ENCODE peak calls at places on chromosomes 5 and 9, in seven cellular contexts. P is H9, L is neuronal stem cell, M is mesendoderm, T is H1, Y is mesenchymal stem cell, C is trophoblast cell. Q is an unnamed sample.

GRCh38 chr5:84382363-84383295 is 2.1 kb downstream of the EDIL3 start:
- DNase-seq in M (peak), T (peak), Y (peak), L (peak), P (peak), C (peak), Q (peak)

GRCh38 chr5:73176250-73176649 is 3.3 kb downstream of the TMEM174 start:
- DNase-seq in P (no peak), L (no peak), T (no peak), Y (no peak), C (no peak), M (no peak), Q (no peak)

GRCh38 chr5:21654-22233 is 70.2 kb upstream of the PLEKHG4B start:
- DNase-seq in M (no peak), T (no peak), Y (no peak), C (no peak), L (no peak), P (no peak), Q (peak)

GRCh38 chr9:136700959-136701664 is 11.3 kb upstream of the DIPK1B start:
- DNase-seq in L (no peak), Y (no peak), P (no peak), M (no peak), T (peak), C (no peak), Q (peak)

GRCh38 chr5:59543826-59544442 is 349.6 kb downstream of the PDE4D start:
- DNase-seq in P (no peak), C (peak), T (no peak), Y (no peak), L (no peak), M (peak), Q (no peak)

GRCh38 chr5:177430146-177430951 is 3.9 kb downstream of the GRK6 start:
- DNase-seq in T (no peak), M (no peak), L (no peak), C (no peak), P (no peak), Y (no peak), Q (no peak)

GRCh38 chr9:109411818-109412352 is 86.2 kb downstream of the PTPN3 start:
- DNase-seq in P (no peak), C (peak), M (peak), L (no peak), T (no peak), Y (peak), Q (peak)

GRCh38 chr9:19000133-19000532 is 32.9 kb downstream of the SAXO1 start:
- DNase-seq in Y (no peak), C (no peak), P (no peak), L (no peak), T (no peak), M (no peak), Q (no peak)

GRCh38 chr5:73496984-73497457 is 1.2 kb upstream of the BTF3 start:
- DNase-seq in T (no peak), P (no peak), L (no peak), M (peak), Y (peak), C (peak), Q (peak)

GRCh38 chr5:43191740-43192557 is at the start of gene NIM1K:
- DNase-seq in C (peak), T (peak), Y (peak), P (peak), M (peak), L (peak), Q (peak)

GRCh38 chr5:141637266-141637692 is 482 bp downstream of the RELL2 start:
- DNase-seq in P (no peak), T (no peak), M (peak), Y (no peak), C (peak), L (peak), Q (no peak)

GRCh38 chr9:92175441-92175840 is 60.2 kb upstream of the SPTLC1 start:
- DNase-seq in C (no peak), Y (no peak), M (no peak), T (no peak), L (no peak), P (no peak), Q (no peak)

GRCh38 chr9:29769019-29769418 is 2195.7 kb upstream of the C9orf72 start:
- DNase-seq in M (no peak), C (no peak), P (no peak), T (no peak), L (no peak), Y (no peak), Q (no peak)

GRCh38 chr9:136353088-136353487 is 10.5 kb downstream of the DNLZ start:
- DNase-seq in T (no peak), C (no peak), Y (no peak), L (no peak), M (no peak), P (no peak), Q (no peak)

GRCh38 chr5:74040811-74041491 is 415.0 kb downstream of the ARHGEF28 start:
- DNase-seq in L (no peak), T (no peak), C (no peak), M (no peak), Y (no peak), P (no peak), Q (no peak)

GRCh38 chr9:134630393-134630790 is 11.2 kb upstream of the COL5A1 start:
- DNase-seq in C (no peak), T (no peak), P (peak), M (no peak), Y (no peak), L (no peak), Q (no peak)

GRCh38 chr9:106862115-106862945 is 636 bp upstream of the ZNF462 start:
- DNase-seq in C (peak), T (peak), Y (peak), P (peak), L (peak), M (peak), Q (peak)

GRCh38 chr5:57383093-57383861 is 99.3 kb downstream of the ACTBL2 start:
- DNase-seq in T (no peak), M (peak), Y (peak), P (no peak), L (no peak), C (peak), Q (peak)

GRCh38 chr9:106888992-106889631 is 26.1 kb downstream of the ZNF462 start:
- DNase-seq in M (peak), L (no peak), T (no peak), P (no peak), Y (peak), C (peak), Q (no peak)

GRCh38 chr5:141825836-141826560 is 52.2 kb downstream of the PCDH1 start:
- DNase-seq in P (peak), L (no peak), T (no peak), C (peak), Y (no peak), M (no peak), Q (no peak)

GRCh38 chr5:4054092-4054491 is 458.5 kb downstream of the IRX1 start:
- DNase-seq in Y (no peak), T (no peak), L (no peak), C (no peak), M (no peak), P (no peak), Q (no peak)

GRCh38 chr5:4053111-4053510 is 457.5 kb downstream of the IRX1 start:
- DNase-seq in C (no peak), P (no peak), L (no peak), T (no peak), Y (no peak), M (no peak), Q (no peak)

GRCh38 chr5:4058899-4059298 is 463.3 kb downstream of the IRX1 start:
- DNase-seq in T (no peak), M (peak), Y (no peak), L (no peak), C (peak), P (peak), Q (no peak)
- H2BK120ac ChIP-seq in T (no peak), M (no peak), Y (no peak), L (no peak), C (no peak), P (no peak), Q (no peak)

DNA sequence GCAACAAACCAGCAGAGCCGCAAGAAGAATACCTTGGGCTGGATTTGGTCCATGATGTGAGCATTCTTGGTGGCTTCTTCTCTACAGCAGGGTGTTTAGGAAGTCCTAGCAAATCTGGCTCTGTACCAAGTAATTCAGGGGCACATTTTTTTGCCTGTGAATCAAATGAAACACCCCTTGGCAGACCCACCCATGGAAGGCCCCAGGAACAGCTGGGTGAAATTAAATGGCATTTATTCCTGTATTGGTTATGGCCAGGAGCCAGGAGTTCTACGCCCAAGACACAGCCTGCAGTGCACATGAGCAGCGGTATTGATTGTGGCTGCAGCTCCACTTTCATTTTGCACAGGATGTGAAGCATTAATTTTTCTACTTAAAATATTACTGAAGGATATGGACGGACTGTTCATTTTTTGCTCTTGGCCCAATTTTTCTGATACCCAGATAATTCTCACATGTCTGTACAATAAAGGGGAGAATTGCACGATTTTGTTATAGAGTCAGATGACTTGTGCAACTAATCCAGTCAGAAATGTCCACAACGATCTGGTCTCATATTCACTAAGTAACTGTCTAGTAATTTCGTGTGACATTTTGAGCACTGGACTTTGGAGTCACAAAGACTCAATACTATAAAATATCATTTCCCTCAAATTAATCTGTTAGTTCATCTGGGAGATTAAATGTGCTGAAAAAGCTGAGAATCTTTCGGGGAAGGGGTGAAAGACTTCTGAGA is 120.7 kb upstream of the APC start:
- DNase-seq in P (no peak), L (no peak), M (no peak), T (no peak), Y (no peak), C (no peak), Q (no peak)
- H2BK120ac ChIP-seq in P (no peak), L (no peak), M (no peak), T (no peak), Y (no peak), C (no peak), Q (no peak)

GRCh38 chr5:52999357-52999949 is 10.3 kb downstream of the ITGA2 start:
- DNase-seq in L (no peak), C (peak), T (no peak), P (no peak), M (peak), Y (peak), Q (peak)

GRCh38 chr5:52998552-52999313 is 9.6 kb downstream of the ITGA2 start:
- DNase-seq in Y (no peak), M (no peak), P (no peak), T (no peak), C (no peak), L (no peak), Q (no peak)

GRCh38 chr5:53003144-53003543 is 14.0 kb downstream of the ITGA2 start:
- DNase-seq in P (no peak), T (no peak), M (no peak), L (no peak), C (no peak), Y (no peak), Q (no peak)

GRCh38 chr5:53002491-53002890 is 13.3 kb downstream of the ITGA2 start:
- DNase-seq in C (no peak), Y (no peak), T (no peak), L (no peak), M (no peak), P (no peak), Q (no peak)

DNA sequence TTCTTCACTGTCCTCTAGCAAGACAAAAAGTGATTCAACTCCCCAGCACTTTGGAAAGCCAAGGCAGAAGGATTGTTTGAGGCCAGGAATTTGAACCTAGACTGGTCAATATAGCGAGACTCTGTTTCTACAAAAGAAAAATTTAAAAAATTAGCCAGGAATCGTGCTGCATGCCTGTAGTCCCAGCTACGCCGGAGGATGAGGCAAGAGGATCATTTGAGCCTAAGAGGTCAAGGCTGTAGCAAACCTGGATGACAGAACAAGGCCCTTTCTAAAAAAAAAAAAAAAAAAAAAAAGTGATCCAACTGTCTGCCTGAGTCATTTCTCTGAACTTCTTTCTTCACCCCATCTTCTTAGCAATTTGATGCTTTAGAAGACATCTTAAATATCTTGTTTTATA is 12.4 kb downstream of the ITGA2 start:
- DNase-seq in P (no peak), C (peak), Y (no peak), T (no peak), L (no peak), M (no peak), Q (no peak)
- H2BK120ac ChIP-seq in P (no peak), C (no peak), Y (no peak), T (no peak), L (no peak), M (no peak), Q (peak)

DNA sequence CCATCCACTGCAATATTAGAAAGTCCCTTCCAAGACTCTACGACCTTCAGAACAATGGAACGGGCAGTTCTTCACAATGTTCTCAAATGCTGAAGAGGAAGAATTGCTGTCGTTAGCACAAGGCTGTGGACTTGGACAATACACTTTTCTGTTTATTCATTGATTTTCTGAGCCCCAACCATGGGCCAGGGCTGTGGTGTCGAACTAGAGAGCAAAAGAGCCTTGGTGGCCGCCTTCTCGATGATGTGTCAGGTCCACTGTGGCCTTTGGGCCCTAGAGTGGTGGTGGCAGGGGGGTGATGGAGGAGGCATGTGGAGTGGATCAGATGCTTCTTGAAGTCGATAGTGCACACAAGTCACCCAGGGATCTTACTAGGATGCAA is 18.5 kb upstream of the KIF12 start:
- DNase-seq in T (no peak), L (no peak), Y (no peak), C (no peak), M (no peak), P (no peak), Q (no peak)
- H2BK120ac ChIP-seq in T (no peak), L (no peak), Y (no peak), C (no peak), M (no peak), P (no peak), Q (no peak)

GRCh38 chr9:81664638-81665513 is 24.5 kb downstream of the TLE1 start:
- DNase-seq in M (no peak), T (no peak), Y (no peak), L (no peak), C (no peak), P (no peak), Q (no peak)
- H2BK120ac ChIP-seq in M (no peak), T (peak), Y (no peak), L (no peak), C (no peak), P (no peak), Q (no peak)

GRCh38 chr5:100877277-100877676 is 25.8 kb downstream of the ST8SIA4 start:
- DNase-seq in C (peak), M (no peak), Y (no peak), L (no peak), T (no peak), P (no peak), Q (no peak)
- H2BK120ac ChIP-seq in C (no peak), M (no peak), Y (no peak), L (no peak), T (no peak), P (no peak), Q (no peak)

Q was measured in IMR-90.